ENCODE peak calls at places on chromosomes 3 and 15, in nine cellular contexts. R is epithelial cell of esophagus, L is adrenal gland, W is transverse colon, B is A673, P is lower lobe of right lung, V is Karpas-422, E is WERI-Rb-1, O is neural progenitor cell. S is an unnamed sample.

GRCh38 chr3:63984391-63984790 is 38.9 kb downstream of the PSMD6 start:
- DNase-seq in R (no peak), L (no peak), W (no peak), B (no peak), P (no peak), V (no peak), E (no peak), O (no peak), S (no peak)

GRCh38 chr3:88262527-88262926 is 112.8 kb downstream of the C3orf38 start:
- DNase-seq in R (no peak), L (no peak), W (no peak), B (no peak), P (no peak), V (no peak), E (no peak), O (no peak), S (no peak)

GRCh38 chr3:120688121-120688520 is 6.1 kb upstream of the HGD start:
- DNase-seq in R (no peak), L (no peak), W (no peak), B (no peak), P (no peak), V (peak; percentile 72), E (no peak), O (no peak), S (peak; percentile 71)

GRCh38 chr15:52481915-52482314 is 46.8 kb downstream of the MYO5A start:
- DNase-seq in R (peak; percentile 63), L (no peak), W (peak; percentile 23), B (peak; percentile 21), P (no peak), V (peak; percentile 89), E (no peak), O (no peak), S (peak; percentile 92)

GRCh38 chr3:157493627-157494550 is 9.3 kb downstream of the VEPH1 start:
- DNase-seq in R (peak; percentile 58), L (no peak), W (no peak), B (peak; percentile 70), P (no peak), V (peak; percentile 69), E (no peak), O (peak; percentile 52), S (peak; percentile 82)

GRCh38 chr15:65553691-65554090 is 23.4 kb downstream of the HACD3 start:
- DNase-seq in R (no peak), L (no peak), W (no peak), B (no peak), P (no peak), V (no peak), E (no peak), O (no peak), S (no peak)

GRCh38 chr3:141441381-141442365 is 45.2 kb upstream of the RASA2 start:
- DNase-seq in R (peak; percentile 68), L (peak; percentile 63), W (peak; percentile 69), B (peak; percentile 74), P (peak; percentile 85), V (peak; percentile 91), E (peak; percentile 65), O (peak; percentile 70), S (peak; percentile 70)

GRCh38 chr15:59274126-59274970 is 67.7 kb downstream of the LDHAL6B start:
- DNase-seq in R (peak; percentile 70), L (no peak), W (no peak), B (no peak), P (no peak), V (no peak), E (no peak), O (no peak), S (peak; percentile 56)

GRCh38 chr15:36612063-36612788 is 32.8 kb downstream of the CDIN1 start:
- DNase-seq in R (peak; percentile 96), L (no peak), W (no peak), B (peak; percentile 2), P (no peak), V (no peak), E (no peak), O (no peak), S (peak; percentile 78)

GRCh38 chr3:113533534-113533892 is 1.2 kb downstream of the SIDT1 start:
- DNase-seq in R (no peak), L (no peak), W (no peak), B (no peak), P (no peak), V (peak; percentile 68), E (no peak), O (no peak), S (no peak)

GRCh38 chr3:113534365-113534764 is 2.0 kb downstream of the SIDT1 start:
- DNase-seq in R (no peak), L (no peak), W (no peak), B (no peak), P (no peak), V (no peak), E (no peak), O (no peak), S (no peak)

GRCh38 chr3:113531826-113532697 is at the start of gene SIDT1:
- DNase-seq in R (peak; percentile 47), L (peak; percentile 33), W (peak; percentile 77), B (peak; percentile 16), P (peak; percentile 54), V (peak; percentile 80), E (no peak), O (peak; percentile 39), S (peak; percentile 39)

GRCh38 chr3:113535898-113536297 is 3.5 kb downstream of the SIDT1 start:
- DNase-seq in R (peak; percentile 18), L (no peak), W (no peak), B (peak; percentile 15), P (no peak), V (no peak), E (no peak), O (peak; percentile 27), S (no peak)

GRCh38 chr3:113532698-113533533 is 561 bp downstream of the SIDT1 start:
- DNase-seq in R (peak; percentile 9), L (peak; percentile 29), W (peak; percentile 46), B (peak; percentile 19), P (peak; percentile 50), V (peak; percentile 54), E (peak; percentile 13), O (peak; percentile 67), S (no peak)
- H3K4me3 ChIP-seq in R (peak overlapping the region; percentile 61), L (peak overlapping the region; percentile 73), W (peak overlapping the region; percentile 32), B (peak overlapping the region; percentile 51), P (peak overlapping the region; percentile 70), V (peak overlapping the region; percentile 66), E (peak overlapping the region; percentile 40), O (peak overlapping the region; percentile 54), S (peak overlapping the region; percentile 53)

DNA sequence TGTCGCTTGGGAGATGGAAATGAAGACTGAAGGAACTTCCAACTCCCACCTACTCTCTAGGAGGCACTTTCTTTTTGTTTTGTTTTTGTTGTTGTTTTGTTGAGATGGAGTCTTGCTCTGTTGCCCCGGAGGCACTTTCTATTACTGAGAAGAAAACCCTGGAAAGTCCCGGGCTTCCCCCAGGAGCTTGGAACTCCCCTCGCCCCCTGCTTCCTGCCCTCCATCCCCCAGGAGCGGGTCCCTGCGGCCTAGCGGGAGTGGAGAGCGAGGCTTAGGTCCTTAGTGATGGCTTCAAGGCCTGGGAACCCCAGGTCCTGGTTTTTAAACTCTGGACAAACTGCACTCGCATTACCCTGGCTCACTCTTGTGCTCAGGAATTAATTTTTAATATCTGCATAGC is 195.7 kb downstream of the OCA2 start:
- DNase-seq in R (no peak), L (no peak), W (no peak), B (no peak), P (no peak), V (no peak), E (no peak), O (no peak), S (no peak)
- H3K4me3 ChIP-seq in R (no peak overlapping the region), L (no peak overlapping the region), W (no peak overlapping the region), B (no peak overlapping the region), P (no peak overlapping the region), V (no peak overlapping the region), E (no peak overlapping the region), O (no peak overlapping the region), S (no peak overlapping the region)

DNA sequence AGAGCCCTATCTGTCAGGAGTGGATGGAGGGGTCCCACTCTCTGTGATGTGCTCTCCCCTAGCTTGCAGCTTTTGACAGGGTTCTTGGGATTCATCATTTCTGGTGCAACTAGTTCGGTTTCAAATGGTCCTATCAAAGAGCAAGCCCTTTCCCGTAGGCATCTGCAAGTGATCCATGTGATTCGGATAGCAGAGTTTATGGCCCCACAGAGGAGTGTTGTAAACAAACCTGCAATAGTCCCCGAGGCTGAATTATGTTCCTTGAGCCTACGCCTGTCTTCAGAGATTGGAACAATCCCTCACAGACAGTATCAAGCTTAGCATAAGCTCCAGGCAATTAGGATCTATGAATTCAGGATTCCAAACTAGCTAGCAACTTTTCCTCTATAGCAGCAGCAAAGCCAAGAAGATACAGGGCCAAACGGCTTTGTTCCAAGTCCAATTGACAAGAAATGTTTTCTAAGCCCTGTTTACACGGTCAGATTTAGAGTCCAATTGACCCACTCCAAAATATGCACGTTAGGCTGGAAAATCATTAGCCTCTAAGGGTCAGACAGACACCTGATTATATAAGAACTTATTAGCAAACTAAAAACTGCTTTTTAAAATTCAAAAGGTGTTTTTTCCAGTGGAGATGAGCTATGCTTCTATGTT is 24.8 kb downstream of the LNP1 start:
- DNase-seq in R (no peak), L (no peak), W (peak; percentile 33), B (no peak), P (no peak), V (no peak), E (peak; percentile 24), O (no peak), S (no peak)
- H3K4me3 ChIP-seq in R (no peak overlapping the region), L (no peak overlapping the region), W (no peak overlapping the region), B (no peak overlapping the region), P (no peak overlapping the region), V (no peak overlapping the region), E (no peak overlapping the region), O (no peak overlapping the region), S (no peak overlapping the region)

GRCh38 chr3:151305778-151306157 is 10.9 kb downstream of the GPR87 start:
- DNase-seq in R (peak; percentile 54), L (no peak), W (no peak), B (no peak), P (no peak), V (no peak), E (no peak), O (no peak), S (no peak)

GRCh38 chr3:151305081-151305777 is 11.4 kb downstream of the GPR87 start:
- DNase-seq in R (peak; percentile 99), L (peak; percentile 68), W (peak; percentile 48), B (peak; percentile 63), P (peak; percentile 61), V (no peak), E (no peak), O (peak; percentile 50), S (peak; percentile 99)

GRCh38 chr3:151307583-151307982 is 9.0 kb downstream of the GPR87 start:
- DNase-seq in R (no peak), L (no peak), W (no peak), B (no peak), P (no peak), V (no peak), E (no peak), O (no peak), S (no peak)

GRCh38 chr3:151307131-151307530 is 9.5 kb downstream of the GPR87 start:
- DNase-seq in R (peak; percentile 80), L (no peak), W (no peak), B (no peak), P (no peak), V (no peak), E (no peak), O (no peak), S (no peak)

DNA sequence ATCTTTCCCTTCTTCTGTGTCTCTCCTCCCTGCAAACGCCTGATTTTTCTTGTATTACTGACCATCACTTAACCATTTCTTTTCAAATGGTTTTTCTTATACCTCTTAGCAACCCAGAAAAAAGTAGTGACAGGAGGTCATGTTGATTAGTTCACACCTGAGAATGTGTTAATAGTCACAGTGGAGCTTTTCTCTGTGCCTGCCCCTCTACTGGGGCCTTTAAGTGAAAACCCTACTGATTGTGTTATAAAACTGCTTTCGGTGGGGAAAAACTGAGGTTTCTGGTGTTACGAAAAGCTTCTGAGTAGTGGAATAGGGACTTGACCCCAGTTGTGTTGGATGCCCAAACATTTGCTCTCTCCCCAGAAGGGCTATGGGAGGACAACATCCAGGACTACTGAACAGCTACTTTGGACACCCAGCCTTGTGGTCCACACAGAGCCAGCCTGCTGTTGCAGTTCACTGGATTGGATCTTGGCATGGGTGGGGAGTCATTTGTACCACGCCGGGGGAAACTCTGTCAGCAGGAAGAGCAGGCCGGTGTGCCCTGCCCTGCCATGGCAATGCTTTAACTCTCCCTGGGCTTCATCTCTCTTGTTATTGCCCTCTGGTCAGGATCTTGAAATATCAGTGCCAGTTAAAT is 10.3 kb downstream of the GPR87 start:
- DNase-seq in R (peak; percentile 17), L (no peak), W (no peak), B (no peak), P (no peak), V (no peak), E (no peak), O (no peak), S (no peak)
- H3K4me3 ChIP-seq in R (no peak overlapping the region), L (no peak overlapping the region), W (no peak overlapping the region), B (no peak overlapping the region), P (no peak overlapping the region), V (no peak overlapping the region), E (no peak overlapping the region), O (no peak overlapping the region), S (no peak overlapping the region)